ENCODE peak calls at places on chromosomes 3 and 15, in four cellular contexts. N is mucosa of descending colon, K is hepatocyte, E is endodermal cell. X is an unnamed sample.

GRCh38 chr3:52793702-52794611 is 639 bp upstream of the ITIH3 start:
- DNase-seq in N (no peak), K (no peak), E (no peak), X (no peak)

GRCh38 chr3:126212250-126212628 is 31.9 kb upstream of the ALDH1L1 start:
- DNase-seq in N (no peak), K (no peak), E (no peak), X (no peak)

GRCh38 chr15:90553248-90553745 is 23.6 kb downstream of the CRTC3 start:
- DNase-seq in N (no peak), K (no peak), E (no peak), X (no peak)

GRCh38 chr3:192122832-192123594 is 604.3 kb downstream of the FGF12 start:
- DNase-seq in N (no peak), K (no peak), E (no peak), X (no peak)

GRCh38 chr3:187974857-187975257 is 179.1 kb upstream of the LPP start:
- DNase-seq in N (no peak), K (no peak), E (no peak), X (no peak)

GRCh38 chr3:147393261-147393964 is 12.9 kb downstream of the ZIC4 start:
- DNase-seq in N (no peak), K (no peak), E (peak; percentile 93), X (no peak)

GRCh38 chr15:23067416-23067815 is 28.0 kb upstream of the TUBGCP5 start:
- DNase-seq in N (no peak), K (no peak), E (no peak), X (no peak)

GRCh38 chr3:114899186-114899931 is 247.7 kb downstream of the ZBTB20 start:
- DNase-seq in N (no peak), K (peak; percentile 62), E (no peak), X (peak; percentile 40)

GRCh38 chr3:186053954-186054353 is 54.9 kb downstream of the ETV5 start:
- DNase-seq in N (no peak), K (no peak), E (no peak), X (no peak)

DNA sequence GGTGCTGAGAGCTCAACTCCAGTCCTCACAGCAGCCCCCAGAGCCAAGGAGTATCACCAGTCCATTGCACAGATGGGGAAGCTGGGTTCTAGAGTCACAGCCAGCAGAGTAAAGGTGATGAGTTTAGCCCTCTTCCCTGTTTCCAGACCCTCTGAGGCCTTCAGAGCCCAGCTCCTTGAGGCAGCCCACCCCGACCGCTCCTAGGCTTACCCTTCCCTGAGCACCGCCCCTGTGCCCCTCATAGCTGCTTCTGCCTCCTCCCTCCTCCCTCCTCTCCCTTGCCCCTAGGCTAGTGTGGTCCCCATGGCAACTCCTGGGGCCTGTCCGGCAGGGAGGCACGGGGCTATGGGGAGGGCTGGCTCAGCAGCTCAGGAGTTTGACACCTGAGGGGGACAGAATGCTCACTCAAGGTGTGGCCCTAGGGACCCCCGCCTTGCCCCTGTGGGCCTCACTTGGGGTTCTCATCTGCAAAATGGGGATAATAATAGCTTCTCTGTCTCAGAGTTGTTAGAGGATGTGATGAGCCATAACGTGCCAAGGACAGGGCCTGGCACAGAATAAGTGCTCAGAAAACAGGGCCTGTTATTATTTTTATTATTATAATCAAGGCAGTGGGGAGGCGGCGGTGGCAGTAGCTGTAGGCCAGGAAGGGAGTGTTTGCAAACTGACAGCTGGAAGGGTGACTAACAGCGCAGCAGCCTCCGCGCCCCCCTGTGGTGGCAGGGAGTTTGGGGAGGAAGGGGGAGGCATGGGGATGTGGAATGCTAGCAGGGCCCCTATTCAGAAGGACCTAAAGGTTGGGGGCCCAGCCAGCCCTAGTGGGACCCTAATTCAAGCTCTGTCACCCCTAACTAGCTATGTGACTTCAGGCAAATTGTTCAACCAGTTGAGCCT is 11.5 kb downstream of the CSK start:
- DNase-seq in N (no peak), K (no peak), E (peak; percentile 58), X (no peak)
- TF ChIP-seq CTCF in N (no peak), K (no peak), E (no peak), X (no peak)

DNA sequence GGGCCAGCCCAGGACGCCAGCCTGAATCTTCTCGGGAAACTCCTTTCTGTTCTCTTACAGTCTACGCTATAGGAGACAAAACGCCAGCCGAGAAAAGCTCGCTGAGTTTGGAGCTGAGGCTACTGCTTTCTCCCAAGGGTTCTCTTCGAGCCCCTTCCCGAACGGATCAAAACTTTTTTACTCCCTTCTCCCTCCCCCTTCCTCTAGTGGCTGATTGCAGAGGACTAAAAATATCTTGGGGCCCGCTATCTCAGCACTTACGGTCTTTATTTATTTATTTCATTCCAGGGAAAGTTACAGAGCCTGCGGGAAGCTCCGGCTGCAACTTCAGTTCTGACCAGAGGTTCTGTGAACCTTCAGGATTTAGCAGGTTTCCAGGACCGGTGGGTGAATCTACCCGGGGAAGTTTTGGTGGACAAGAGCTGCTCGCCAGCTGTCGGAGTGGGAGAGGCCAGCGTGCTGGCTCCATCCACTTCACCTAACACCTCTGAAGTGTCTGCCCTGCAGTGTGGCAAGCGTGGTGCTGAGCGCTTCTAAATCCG is 454 bp upstream of the PDZRN3 start:
- DNase-seq in N (no peak), K (peak; percentile 67), E (peak; percentile 75), X (no peak)
- TF ChIP-seq CTCF in N (no peak), K (no peak), E (no peak), X (no peak)

GRCh38 chr3:133941390-133941789 is 45.7 kb upstream of the RAB6B start:
- DNase-seq in N (no peak), K (no peak), E (peak; percentile 65), X (peak; percentile 51)
- TF ChIP-seq CTCF in N (no peak), K (no peak), E (no peak), X (no peak)

GRCh38 chr3:122508135-122508914 is 6.4 kb downstream of the KPNA1 start:
- DNase-seq in N (no peak), K (no peak), E (no peak), X (no peak)
- TF ChIP-seq CTCF in N (no peak), K (no peak), E (no peak), X (no peak)

X was measured in Calu3.